ENCODE peak calls at places on chromosomes 16 and 17, in four cellular contexts. N is K562, A is A549, R is H1. T is an unnamed sample.

GRCh38 chr16:1639282-1639681 is 27.1 kb downstream of the CRAMP1 start:
- DNase-seq in N (no peak), A (no peak), R (no peak), T (peak; percentile 9)

GRCh38 chr17:69501591-69502468 is 87.3 kb downstream of the MAP2K6 start:
- DNase-seq in N (no peak), A (peak; percentile 37), R (no peak), T (peak; percentile 78)

GRCh38 chr17:64455993-64456885 is 7.3 kb downstream of the MILR1 start:
- DNase-seq in N (no peak), A (no peak), R (no peak), T (no peak)

GRCh38 chr17:71071837-71072236 is 902.5 kb downstream of the KCNJ2 start:
- DNase-seq in N (no peak), A (peak; percentile 83), R (no peak), T (peak; percentile 11)

GRCh38 chr17:76598004-76598439 is 12.4 kb upstream of the ST6GALNAC2 start:
- DNase-seq in N (no peak), A (no peak), R (no peak), T (peak; percentile 67)

GRCh38 chr16:74315059-74315458 is 18.4 kb downstream of the PSMD7 start:
- DNase-seq in N (no peak), A (no peak), R (no peak), T (no peak)

GRCh38 chr16:24717411-24717810 is 12.0 kb upstream of the TNRC6A start:
- DNase-seq in N (no peak), A (no peak), R (no peak), T (no peak)

GRCh38 chr17:16915752-16916556 is 56.0 kb downstream of the TNFRSF13B start:
- DNase-seq in N (peak; percentile 36), A (peak; percentile 75), R (peak; percentile 41), T (peak; percentile 32)

GRCh38 chr17:6923385-6923784 is 72.5 kb upstream of the ALOX12 start:
- DNase-seq in N (no peak), A (no peak), R (no peak), T (no peak)

GRCh38 chr16:80518436-80518835 is 22.4 kb upstream of the DYNLRB2 start:
- DNase-seq in N (no peak), A (no peak), R (no peak), T (no peak)

GRCh38 chr17:50280801-50281441 is 6.7 kb downstream of the TMEM92 start:
- DNase-seq in N (no peak), A (no peak), R (no peak), T (no peak)

GRCh38 chr17:2090804-2091534 is 36.1 kb downstream of the HIC1 start:
- DNase-seq in N (no peak), A (peak; percentile 54), R (no peak), T (no peak)

GRCh38 chr16:64989050-64989449 is 132.8 kb downstream of the CDH11 start:
- DNase-seq in N (no peak), A (no peak), R (no peak), T (no peak)

GRCh38 chr16:5349661-5350060 is 252.1 kb upstream of the EEF2KMT start:
- DNase-seq in N (no peak), A (no peak), R (no peak), T (no peak)

GRCh38 chr17:46088595-46088994 is 89.5 kb downstream of the STH start:
- DNase-seq in N (no peak), A (no peak), R (no peak), T (no peak)

GRCh38 chr17:880074-880870 is 98.1 kb downstream of the MRM3 start:
- DNase-seq in N (no peak), A (no peak), R (no peak), T (no peak)

GRCh38 chr17:35238817-35239216 is 4.1 kb upstream of the SLFN5 start:
- DNase-seq in N (no peak), A (peak; percentile 24), R (no peak), T (no peak)

GRCh38 chr17:66283971-66284370 is 18.4 kb upstream of the PRKCA start:
- DNase-seq in N (no peak), A (no peak), R (no peak), T (no peak)

GRCh38 chr17:64599187-64599676 is 62.9 kb downstream of the SMURF2 start:
- DNase-seq in N (peak; percentile 88), A (no peak), R (no peak), T (no peak)

GRCh38 chr17:78182504-78182903 is 4.3 kb downstream of the TK1 start:
- DNase-seq in N (no peak), A (no peak), R (no peak), T (no peak)

GRCh38 chr17:46198233-46198632 is 5.0 kb upstream of the KANSL1 start:
- DNase-seq in N (no peak), A (no peak), R (no peak), T (no peak)

GRCh38 chr17:39739020-39739884 is 1.5 kb downstream of the GRB7 start:
- DNase-seq in N (peak; percentile 33), A (peak; percentile 95), R (no peak), T (peak; percentile 100)

GRCh38 chr16:2457946-2458345 is 2.0 kb upstream of the TEDC2 start:
- DNase-seq in N (no peak), A (no peak), R (no peak), T (no peak)

GRCh38 chr16:19785512-19786130 is 67.5 kb downstream of the IQCK start:
- DNase-seq in N (no peak), A (no peak), R (no peak), T (peak; percentile 56)

GRCh38 chr16:89325861-89326471 is 108.5 kb downstream of the ZNF778 start:
- DNase-seq in N (peak; percentile 88), A (peak; percentile 66), R (no peak), T (no peak)

GRCh38 chr17:31508310-31509094 is 117.0 kb downstream of the RAB11FIP4 start:
- DNase-seq in N (peak; percentile 86), A (peak; percentile 31), R (no peak), T (peak; percentile 32)

GRCh38 chr16:890716-891352 is 80.0 kb downstream of the LMF1 start:
- DNase-seq in N (no peak), A (no peak), R (no peak), T (no peak)

GRCh38 chr16:85193876-85194275 is 81.6 kb upstream of the CIBAR2 start:
- DNase-seq in N (no peak), A (no peak), R (no peak), T (no peak)

GRCh38 chr16:23826528-23827244 is 9.1 kb upstream of the PRKCB start:
- DNase-seq in N (peak; percentile 82), A (no peak), R (no peak), T (no peak)

GRCh38 chr16:56916571-56917403 is 15.2 kb upstream of the HERPUD1 start:
- DNase-seq in N (no peak), A (no peak), R (no peak), T (no peak)
- TF ChIP-seq RNF2 in N (no peak), A (no peak), R (no peak), T (no peak)

GRCh38 chr16:67637625-67638024 is 7.3 kb upstream of the CARMIL2 start:
- DNase-seq in N (no peak), A (no peak), R (no peak), T (no peak)

GRCh38 chr16:67636713-67637112 is 8.2 kb upstream of the CARMIL2 start:
- DNase-seq in N (no peak), A (no peak), R (no peak), T (no peak)

GRCh38 chr16:67628216-67628615 is 16.7 kb upstream of the CARMIL2 start:
- DNase-seq in N (no peak), A (no peak), R (no peak), T (no peak)

DNA sequence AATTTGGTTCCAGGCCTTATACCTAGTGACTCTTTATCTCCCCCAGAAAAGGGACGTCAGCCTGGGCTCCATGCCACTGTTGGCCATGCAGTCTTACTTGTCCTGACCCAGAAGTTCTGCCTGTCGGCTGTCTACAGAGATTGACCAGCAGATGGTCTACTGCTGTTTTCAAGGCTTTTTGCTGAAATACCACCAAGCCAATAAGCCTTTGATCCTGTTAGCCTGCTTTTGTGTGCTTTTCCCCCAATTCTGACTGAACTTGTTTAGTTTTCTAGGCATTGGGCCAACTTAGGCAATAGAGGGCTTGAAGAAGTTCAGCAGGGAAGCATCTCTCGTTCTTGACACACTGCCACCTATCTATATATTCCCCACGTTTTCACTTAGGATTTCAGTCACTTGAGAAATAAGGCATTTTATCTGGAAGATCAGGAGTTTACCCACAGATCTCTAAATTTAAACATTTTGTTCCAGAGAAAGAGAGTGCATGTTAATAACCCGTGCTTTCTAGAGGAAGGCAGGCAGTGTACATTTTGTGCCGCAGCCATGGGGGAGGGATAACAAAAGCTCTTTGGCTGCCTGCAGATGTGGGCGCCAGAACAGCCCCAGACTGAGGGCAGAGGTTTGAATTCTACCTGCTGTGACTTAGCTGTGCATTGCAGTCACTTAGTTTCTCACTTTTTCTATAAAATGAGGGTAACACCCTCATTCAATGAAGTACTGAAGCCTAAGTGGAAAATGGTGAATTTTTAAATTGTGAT is 12.3 kb upstream of the CARMIL2 start:
- DNase-seq in N (no peak), A (no peak), R (no peak), T (peak; percentile 89)
- TF ChIP-seq RNF2 in N (no peak), A (no peak), R (no peak), T (no peak)

GRCh38 chr17:48552453-48553189 is 7.7 kb upstream of the HOXB2 start:
- DNase-seq in N (no peak), A (no peak), R (no peak), T (no peak)
- TF ChIP-seq RNF2 in N (no peak), A (no peak), R (no peak), T (no peak)

GRCh38 chr16:86210403-86211193 is 299.7 kb upstream of the FOXF1 start:
- DNase-seq in N (no peak), A (no peak), R (no peak), T (no peak)
- TF ChIP-seq RNF2 in N (no peak), A (no peak), R (no peak), T (no peak)

GRCh38 chr17:72710834-72711233 is 381.7 kb downstream of the SLC39A11 start:
- DNase-seq in N (no peak), A (no peak), R (no peak), T (peak; percentile 70)
- TF ChIP-seq RNF2 in N (no peak), A (no peak), R (no peak), T (no peak)

DNA sequence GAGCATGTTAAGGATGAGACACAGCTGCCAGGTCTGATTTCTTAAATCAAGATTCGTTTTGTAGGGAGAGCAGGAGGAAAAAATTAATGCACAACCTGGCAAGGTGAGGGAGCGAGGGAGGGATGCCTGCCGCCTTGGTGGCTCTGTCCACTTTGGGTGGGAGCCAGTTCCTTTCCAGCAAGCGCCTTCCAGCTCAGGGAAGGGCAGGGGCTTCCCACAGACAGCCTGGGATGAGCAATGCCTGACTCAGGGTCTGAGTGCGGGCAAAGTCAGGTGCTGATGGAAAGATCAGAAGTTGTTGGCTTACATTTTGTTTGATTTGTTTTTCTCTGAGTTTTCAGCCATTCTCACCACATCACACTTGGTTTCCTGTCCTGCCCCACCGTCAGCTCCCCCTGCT is 220.7 kb downstream of the ENGASE start:
- DNase-seq in N (no peak), A (no peak), R (no peak), T (no peak)
- TF ChIP-seq RNF2 in N (no peak), A (no peak), R (no peak), T (no peak)

GRCh38 chr16:72532896-72533295 is 360.9 kb upstream of the PMFBP1 start:
- DNase-seq in N (no peak), A (no peak), R (no peak), T (no peak)

DNA sequence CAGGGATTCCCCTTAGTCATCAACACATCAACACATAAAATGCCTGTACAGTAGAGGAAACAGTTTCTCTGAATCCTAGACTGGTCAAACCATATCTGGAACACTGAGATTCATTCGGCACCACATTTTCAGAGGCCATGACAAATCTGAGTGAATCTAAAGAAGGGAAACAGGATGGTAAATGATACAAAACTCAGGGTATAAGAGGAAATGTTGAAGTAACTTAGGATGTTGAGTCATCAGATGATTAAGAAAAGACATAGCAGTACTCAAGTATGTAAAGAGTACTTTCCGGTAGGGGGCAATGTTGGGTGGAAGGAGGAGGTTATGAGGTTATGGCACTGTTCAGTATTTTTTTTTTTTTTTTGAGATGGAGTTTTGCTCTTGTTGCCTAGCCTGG is 358.5 kb upstream of the PMFBP1 start:
- DNase-seq in N (no peak), A (no peak), R (no peak), T (no peak)
- TF ChIP-seq RNF2 in N (no peak), A (no peak), R (no peak), T (no peak)

T was measured in HepG2.